ENCODE peak calls at places on chromosomes 6 and 20, in nine cellular contexts. One of them, this sample, is unnamed.
A peak's percentile ranks its signal among the peaks of the same experiment; 100 is the strongest.

GRCh38 chr6:158830736-158831135 is 11.6 kb upstream of the EZR start:
- DNase-seq in CD4-positive, alpha-beta T cell: no peak
- DNase-seq in heart right ventricle: no peak
- DNase-seq in lung: no peak
- DNase-seq in IMR-90: no peak
- DNase-seq in tibial nerve: no peak
- DNase-seq in neural progenitor cell: no peak
- DNase-seq in GM23338: no peak
- DNase-seq in mammary epithelial cell: no peak
- DNase-seq in this sample: no peak

GRCh38 chr6:97133071-97133470 is 149.9 kb downstream of the MMS22L start:
- DNase-seq in mammary epithelial cell: no peak
- DNase-seq in heart right ventricle: no peak
- DNase-seq in CD4-positive, alpha-beta T cell: no peak
- DNase-seq in tibial nerve: no peak
- DNase-seq in IMR-90: no peak
- DNase-seq in neural progenitor cell: no peak
- DNase-seq in GM23338: no peak
- DNase-seq in lung: no peak
- DNase-seq in this sample: peak; percentile 2

GRCh38 chr6:12269100-12269499 is 21.1 kb upstream of the EDN1 start:
- DNase-seq in heart right ventricle: no peak
- DNase-seq in CD4-positive, alpha-beta T cell: no peak
- DNase-seq in mammary epithelial cell: no peak
- DNase-seq in IMR-90: no peak
- DNase-seq in lung: no peak
- DNase-seq in neural progenitor cell: no peak
- DNase-seq in tibial nerve: no peak
- DNase-seq in GM23338: no peak
- DNase-seq in this sample: no peak

GRCh38 chr20:50189681-50190250 is 864 bp upstream of the CEBPB start:
- DNase-seq in IMR-90: no peak
- DNase-seq in tibial nerve: no peak
- DNase-seq in CD4-positive, alpha-beta T cell: peak; percentile 24
- DNase-seq in lung: peak; percentile 69
- DNase-seq in neural progenitor cell: peak; percentile 23
- DNase-seq in GM23338: peak; percentile 83
- DNase-seq in mammary epithelial cell: no peak
- DNase-seq in heart right ventricle: no peak
- DNase-seq in this sample: no peak

GRCh38 chr6:168968228-168968627 is 285.4 kb downstream of the THBS2 start:
- DNase-seq in tibial nerve: peak; percentile 69
- DNase-seq in CD4-positive, alpha-beta T cell: no peak
- DNase-seq in GM23338: peak; percentile 15
- DNase-seq in IMR-90: peak; percentile 53
- DNase-seq in mammary epithelial cell: peak; percentile 28
- DNase-seq in neural progenitor cell: peak; percentile 7
- DNase-seq in lung: no peak
- DNase-seq in heart right ventricle: peak; percentile 46
- DNase-seq in this sample: peak; percentile 60

GRCh38 chr20:4006640-4007039 is 8.7 kb downstream of the RNF24 start:
- DNase-seq in GM23338: peak; percentile 40
- DNase-seq in lung: no peak
- DNase-seq in neural progenitor cell: peak; percentile 18
- DNase-seq in CD4-positive, alpha-beta T cell: no peak
- DNase-seq in mammary epithelial cell: no peak
- DNase-seq in heart right ventricle: peak; percentile 63
- DNase-seq in IMR-90: no peak
- DNase-seq in tibial nerve: no peak
- DNase-seq in this sample: no peak

GRCh38 chr20:38339993-38340392 is 6.3 kb upstream of the LBP start:
- DNase-seq in IMR-90: no peak
- DNase-seq in mammary epithelial cell: no peak
- DNase-seq in tibial nerve: no peak
- DNase-seq in neural progenitor cell: no peak
- DNase-seq in lung: no peak
- DNase-seq in heart right ventricle: no peak
- DNase-seq in GM23338: no peak
- DNase-seq in CD4-positive, alpha-beta T cell: no peak
- DNase-seq in this sample: no peak

GRCh38 chr6:135285165-135285564 is 104.1 kb downstream of the MYB start:
- DNase-seq in GM23338: no peak
- DNase-seq in IMR-90: no peak
- DNase-seq in heart right ventricle: no peak
- DNase-seq in CD4-positive, alpha-beta T cell: no peak
- DNase-seq in neural progenitor cell: no peak
- DNase-seq in mammary epithelial cell: no peak
- DNase-seq in lung: no peak
- DNase-seq in tibial nerve: no peak
- DNase-seq in this sample: no peak

GRCh38 chr6:129744201-129744879 is 34.4 kb upstream of the ARHGAP18 start:
- DNase-seq in lung: no peak
- DNase-seq in neural progenitor cell: no peak
- DNase-seq in heart right ventricle: no peak
- DNase-seq in mammary epithelial cell: peak; percentile 52
- DNase-seq in tibial nerve: no peak
- DNase-seq in IMR-90: peak; percentile 93
- DNase-seq in GM23338: peak; percentile 45
- DNase-seq in CD4-positive, alpha-beta T cell: no peak
- DNase-seq in this sample: peak; percentile 85

GRCh38 chr6:45614488-45615285 is 237.0 kb upstream of the SUPT3H start:
- DNase-seq in mammary epithelial cell: peak; percentile 75
- DNase-seq in tibial nerve: no peak
- DNase-seq in neural progenitor cell: no peak
- DNase-seq in heart right ventricle: no peak
- DNase-seq in IMR-90: peak; percentile 38
- DNase-seq in lung: no peak
- DNase-seq in GM23338: no peak
- DNase-seq in CD4-positive, alpha-beta T cell: no peak
- DNase-seq in this sample: no peak

GRCh38 chr6:63509652-63510352 is 62.5 kb upstream of the LOC128125822 start:
- DNase-seq in heart right ventricle: peak; percentile 67
- DNase-seq in lung: no peak
- DNase-seq in GM23338: no peak
- DNase-seq in IMR-90: peak; percentile 35
- DNase-seq in neural progenitor cell: no peak
- DNase-seq in tibial nerve: no peak
- DNase-seq in CD4-positive, alpha-beta T cell: no peak
- DNase-seq in mammary epithelial cell: peak; percentile 47
- DNase-seq in this sample: no peak

DNA sequence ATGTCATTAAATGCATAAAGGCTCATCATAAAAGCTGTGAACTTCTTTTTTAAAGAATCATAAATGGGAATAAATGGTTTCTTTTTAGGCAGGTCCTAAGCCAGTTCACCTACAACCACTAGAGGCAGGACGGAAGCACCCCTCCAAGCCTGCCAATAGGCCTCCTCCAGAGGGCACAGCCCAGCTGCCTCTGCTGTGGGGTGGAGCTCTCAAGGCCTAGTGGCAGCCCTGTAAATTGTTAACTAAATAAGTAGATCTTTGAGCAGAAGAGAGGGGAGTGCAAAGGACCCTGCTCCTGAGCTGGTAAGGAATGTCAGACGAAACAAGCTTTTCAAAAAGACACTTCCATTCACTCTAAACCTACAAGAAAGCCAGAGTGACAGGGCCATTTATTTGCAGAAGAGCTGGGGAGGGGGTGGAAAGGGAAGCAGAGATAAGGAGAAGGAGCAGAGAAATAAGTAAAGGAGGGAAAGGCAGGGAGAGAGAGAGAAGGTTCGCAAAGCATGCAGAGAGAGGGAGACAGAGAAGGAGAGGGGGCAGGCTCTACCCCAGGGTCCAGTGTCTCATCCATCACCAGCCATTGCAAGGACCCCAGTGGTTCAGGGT is 18.0 kb upstream of the MAFB start:
- DNase-seq in GM23338: peak; percentile 85
- DNase-seq in tibial nerve: no peak
- DNase-seq in heart right ventricle: no peak
- DNase-seq in IMR-90: no peak
- DNase-seq in CD4-positive, alpha-beta T cell: no peak
- DNase-seq in mammary epithelial cell: no peak
- DNase-seq in lung: no peak
- DNase-seq in neural progenitor cell: peak; percentile 85
- DNase-seq in this sample: no peak
- TF ChIP-seq CTCF in GM23338: peak; percentile 65
- TF ChIP-seq CTCF in tibial nerve: no peak
- TF ChIP-seq CTCF in heart right ventricle: no peak
- TF ChIP-seq CTCF in IMR-90: no peak
- TF ChIP-seq CTCF in CD4-positive, alpha-beta T cell: no peak
- TF ChIP-seq CTCF in mammary epithelial cell: no peak
- TF ChIP-seq CTCF in lung: no peak
- TF ChIP-seq CTCF in neural progenitor cell: peak; percentile 63
- TF ChIP-seq CTCF in this sample: peak; percentile 30

GRCh38 chr20:55961351-55962320 is 43.7 kb downstream of the CBLN4 start:
- DNase-seq in heart right ventricle: no peak
- DNase-seq in CD4-positive, alpha-beta T cell: no peak
- DNase-seq in neural progenitor cell: no peak
- DNase-seq in tibial nerve: peak; percentile 58
- DNase-seq in IMR-90: no peak
- DNase-seq in lung: peak; percentile 44
- DNase-seq in GM23338: no peak
- DNase-seq in mammary epithelial cell: no peak
- DNase-seq in this sample: no peak
- H3K27ac ChIP-seq in heart right ventricle: no peak overlapping the region
- H3K27ac ChIP-seq in CD4-positive, alpha-beta T cell: no peak overlapping the region
- H3K27ac ChIP-seq in neural progenitor cell: no peak overlapping the region
- H3K27ac ChIP-seq in tibial nerve: no peak overlapping the region
- H3K27ac ChIP-seq in IMR-90: no peak overlapping the region
- H3K27ac ChIP-seq in lung: no peak overlapping the region
- H3K27ac ChIP-seq in GM23338: no peak overlapping the region
- H3K27ac ChIP-seq in mammary epithelial cell: no peak overlapping the region
- H3K27ac ChIP-seq in this sample: no peak overlapping the region

GRCh38 chr6:23002044-23002619 is 432.8 kb downstream of the HDGFL1 start:
- DNase-seq in heart right ventricle: no peak
- DNase-seq in lung: no peak
- DNase-seq in mammary epithelial cell: no peak
- DNase-seq in tibial nerve: no peak
- DNase-seq in GM23338: peak; percentile 68
- DNase-seq in neural progenitor cell: no peak
- DNase-seq in CD4-positive, alpha-beta T cell: no peak
- DNase-seq in IMR-90: no peak
- DNase-seq in this sample: no peak

GRCh38 chr6:23006656-23007055 is 437.3 kb downstream of the HDGFL1 start:
- DNase-seq in mammary epithelial cell: no peak
- DNase-seq in CD4-positive, alpha-beta T cell: no peak
- DNase-seq in GM23338: no peak
- DNase-seq in tibial nerve: no peak
- DNase-seq in IMR-90: no peak
- DNase-seq in neural progenitor cell: no peak
- DNase-seq in heart right ventricle: no peak
- DNase-seq in lung: no peak
- DNase-seq in this sample: no peak

GRCh38 chr6:23003671-23004598 is 434.6 kb downstream of the HDGFL1 start:
- DNase-seq in lung: no peak
- DNase-seq in CD4-positive, alpha-beta T cell: no peak
- DNase-seq in tibial nerve: peak; percentile 36
- DNase-seq in IMR-90: peak; percentile 86
- DNase-seq in mammary epithelial cell: no peak
- DNase-seq in heart right ventricle: peak; percentile 7
- DNase-seq in neural progenitor cell: no peak
- DNase-seq in GM23338: no peak
- DNase-seq in this sample: peak; percentile 60
- TF ChIP-seq CTCF in lung: no peak
- TF ChIP-seq CTCF in CD4-positive, alpha-beta T cell: no peak
- TF ChIP-seq CTCF in tibial nerve: no peak
- TF ChIP-seq CTCF in IMR-90: no peak
- TF ChIP-seq CTCF in mammary epithelial cell: no peak
- TF ChIP-seq CTCF in heart right ventricle: no peak
- TF ChIP-seq CTCF in neural progenitor cell: no peak
- TF ChIP-seq CTCF in GM23338: no peak
- TF ChIP-seq CTCF in this sample: no peak

GRCh38 chr20:62051166-62051900 is 14.3 kb downstream of the TAF4 start:
- DNase-seq in lung: no peak
- DNase-seq in neural progenitor cell: no peak
- DNase-seq in CD4-positive, alpha-beta T cell: no peak
- DNase-seq in GM23338: no peak
- DNase-seq in tibial nerve: no peak
- DNase-seq in IMR-90: no peak
- DNase-seq in heart right ventricle: no peak
- DNase-seq in mammary epithelial cell: no peak
- DNase-seq in this sample: no peak

GRCh38 chr20:62051901-62052255 is 13.8 kb downstream of the TAF4 start:
- DNase-seq in heart right ventricle: no peak
- DNase-seq in tibial nerve: no peak
- DNase-seq in CD4-positive, alpha-beta T cell: no peak
- DNase-seq in IMR-90: no peak
- DNase-seq in GM23338: no peak
- DNase-seq in mammary epithelial cell: no peak
- DNase-seq in neural progenitor cell: no peak
- DNase-seq in lung: no peak
- DNase-seq in this sample: no peak

GRCh38 chr20:62048821-62049291 is 16.8 kb downstream of the TAF4 start:
- DNase-seq in tibial nerve: no peak
- DNase-seq in IMR-90: no peak
- DNase-seq in neural progenitor cell: no peak
- DNase-seq in mammary epithelial cell: no peak
- DNase-seq in GM23338: no peak
- DNase-seq in CD4-positive, alpha-beta T cell: no peak
- DNase-seq in lung: no peak
- DNase-seq in heart right ventricle: no peak
- DNase-seq in this sample: no peak

GRCh38 chr20:62049342-62050165 is 16.1 kb downstream of the TAF4 start:
- DNase-seq in lung: no peak
- DNase-seq in tibial nerve: no peak
- DNase-seq in mammary epithelial cell: no peak
- DNase-seq in IMR-90: no peak
- DNase-seq in CD4-positive, alpha-beta T cell: no peak
- DNase-seq in neural progenitor cell: no peak
- DNase-seq in heart right ventricle: no peak
- DNase-seq in GM23338: no peak
- DNase-seq in this sample: no peak

DNA sequence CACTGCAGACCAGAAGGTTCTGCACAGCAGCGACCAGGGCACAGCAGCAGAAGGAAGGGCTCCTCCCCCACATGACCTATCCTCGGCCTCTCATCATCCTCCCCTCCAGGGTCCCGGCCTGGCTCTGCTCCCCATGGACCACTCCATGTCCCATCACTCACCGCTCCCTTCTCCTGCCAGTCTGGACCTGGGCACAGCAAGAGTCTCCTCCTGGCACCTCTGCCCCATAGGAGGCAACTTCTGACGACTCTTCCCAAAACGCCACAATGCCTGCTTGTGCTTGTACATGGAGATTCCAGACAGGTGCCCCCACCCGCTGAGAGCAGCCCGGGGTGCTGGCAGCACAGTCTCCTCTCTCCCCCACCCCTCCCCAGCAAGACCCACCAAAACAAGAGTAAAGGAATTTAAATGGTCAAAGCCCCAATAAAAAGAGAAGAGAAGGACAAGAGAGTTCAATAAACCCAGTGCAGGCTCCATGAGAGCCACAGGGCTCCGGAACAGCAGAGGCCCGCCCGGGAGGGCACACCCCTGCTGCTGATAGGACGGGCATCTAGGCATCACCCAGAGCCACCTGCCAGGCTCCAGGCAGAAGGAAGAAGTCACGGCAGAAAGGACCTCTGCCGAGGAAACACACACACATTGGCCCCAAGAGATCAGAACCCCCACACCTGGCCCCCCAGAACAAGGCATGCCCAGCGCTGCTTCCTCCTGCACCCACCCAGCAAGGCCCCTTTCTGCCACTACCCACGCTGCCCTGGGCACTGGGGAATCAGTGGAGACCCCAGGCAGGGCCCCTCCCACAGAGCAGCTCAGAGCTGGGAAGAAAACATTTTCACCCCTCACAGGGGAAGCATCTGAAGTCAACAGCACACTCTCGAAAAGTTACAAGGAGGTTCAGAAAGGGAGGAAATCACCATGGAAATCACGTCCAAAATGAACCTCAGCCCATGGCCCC is 15.2 kb downstream of the TAF4 start:
- DNase-seq in mammary epithelial cell: no peak
- DNase-seq in heart right ventricle: no peak
- DNase-seq in GM23338: no peak
- DNase-seq in CD4-positive, alpha-beta T cell: no peak
- DNase-seq in lung: no peak
- DNase-seq in neural progenitor cell: no peak
- DNase-seq in IMR-90: no peak
- DNase-seq in tibial nerve: no peak
- DNase-seq in this sample: no peak
- H3K27ac ChIP-seq in mammary epithelial cell: no peak overlapping the region
- H3K27ac ChIP-seq in heart right ventricle: no peak overlapping the region
- H3K27ac ChIP-seq in GM23338: no peak overlapping the region
- H3K27ac ChIP-seq in CD4-positive, alpha-beta T cell: no peak overlapping the region
- H3K27ac ChIP-seq in lung: no peak overlapping the region
- H3K27ac ChIP-seq in neural progenitor cell: no peak overlapping the region
- H3K27ac ChIP-seq in IMR-90: no peak overlapping the region
- H3K27ac ChIP-seq in tibial nerve: no peak overlapping the region
- H3K27ac ChIP-seq in this sample: no peak overlapping the region